ENCODE peak calls at places on chromosomes 7 and 10, in seven cellular contexts. E is GM12878, F is HCT116, Y is testis, Z is heart left ventricle, Q is A549, R is Peyer's patch. P is an unnamed sample.

GRCh38 chr10:12586724-12587123 is 237.4 kb downstream of the CAMK1D start:
- DNase-seq in R (no peak), Q (no peak), Z (no peak), E (no peak), F (no peak), Y (no peak), P (no peak)

GRCh38 chr7:92134271-92135099 is at the start of gene CYP51A1:
- DNase-seq in F (peak; percentile 90), E (peak; percentile 76), Y (peak; percentile 97), Z (peak; percentile 94), R (peak; percentile 97), Q (peak; percentile 89), P (peak; percentile 92)

GRCh38 chr10:119871881-119872609 is 598 bp downstream of the MCMBP start:
- DNase-seq in F (peak; percentile 51), Y (peak; percentile 62), E (no peak), R (peak; percentile 82), Q (no peak), Z (peak; percentile 62), P (peak; percentile 86)

GRCh38 chr7:41940760-41941343 is 238.0 kb upstream of the INHBA start:
- DNase-seq in E (peak; percentile 25), F (peak; percentile 32), Q (peak; percentile 59), R (no peak), Y (peak; percentile 80), Z (peak; percentile 61), P (peak; percentile 72)

GRCh38 chr10:30591249-30591670 is 38.3 kb downstream of the LYZL2 start:
- DNase-seq in F (peak; percentile 37), E (no peak), Q (peak; percentile 48), Z (no peak), R (no peak), Y (peak; percentile 43), P (peak; percentile 25)

GRCh38 chr10:19749185-19749729 is 67.0 kb upstream of the PLXDC2 start:
- DNase-seq in R (no peak), F (no peak), Z (no peak), Q (no peak), Y (no peak), E (no peak), P (no peak)

GRCh38 chr7:7534031-7534430 is 1.6 kb downstream of the COL28A1 start:
- DNase-seq in R (no peak), Z (no peak), F (no peak), Q (no peak), E (no peak), Y (no peak), P (no peak)

GRCh38 chr7:84294907-84295455 is 100.4 kb upstream of the SEMA3A start:
- DNase-seq in Z (no peak), Q (no peak), R (no peak), F (no peak), E (no peak), Y (no peak), P (no peak)

GRCh38 chr10:100999742-101000601 is at the start of gene LZTS2:
- DNase-seq in R (no peak), E (no peak), F (no peak), Z (peak; percentile 60), Y (no peak), Q (no peak), P (peak; percentile 80)

GRCh38 chr10:101000602-101000991 is 989 bp downstream of the LZTS2 start:
- DNase-seq in Y (no peak), Q (no peak), E (no peak), F (no peak), Z (no peak), R (no peak), P (no peak)

GRCh38 chr10:101001225-101002035 is 1.8 kb downstream of the LZTS2 start:
- DNase-seq in Z (peak; percentile 95), Q (no peak), E (no peak), Y (peak; percentile 92), R (peak; percentile 67), F (no peak), P (peak; percentile 74)

GRCh38 chr10:101003639-101004206 is 4.1 kb downstream of the LZTS2 start:
- DNase-seq in F (no peak), Q (no peak), Y (no peak), R (no peak), E (no peak), Z (no peak), P (no peak)

DNA sequence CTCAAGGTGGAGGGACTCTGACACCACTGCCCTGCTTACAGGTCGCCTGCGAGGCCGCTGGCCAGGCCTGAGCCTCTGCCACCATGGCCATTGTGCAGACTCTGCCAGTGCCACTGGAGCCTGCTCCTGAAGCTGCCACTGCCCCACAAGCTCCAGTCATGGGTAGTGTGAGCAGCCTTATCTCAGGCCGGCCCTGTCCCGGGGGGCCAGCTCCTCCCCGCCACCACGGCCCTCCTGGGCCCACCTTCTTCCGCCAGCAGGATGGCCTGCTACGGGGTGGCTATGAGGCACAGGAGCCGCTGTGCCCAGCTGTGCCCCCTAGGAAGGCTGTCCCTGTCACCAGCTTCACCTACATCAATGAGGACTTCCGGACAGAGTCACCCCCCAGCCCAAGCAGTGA is 2.8 kb downstream of the LZTS2 start:
- DNase-seq in E (no peak), F (no peak), Q (no peak), Z (no peak), R (no peak), Y (no peak), P (no peak)
- H3K27ac ChIP-seq in E (no peak overlapping the region), F (peak overlapping the region; percentile 14), Q (no peak overlapping the region), Z (peak overlapping the region; percentile 99), R (peak overlapping the region; percentile 100), Y (peak overlapping the region; percentile 96), P (peak overlapping the region; percentile 99)

GRCh38 chr10:13586676-13587355 is at the start of gene PRPF18:
- DNase-seq in E (peak; percentile 76), Z (peak; percentile 95), R (peak; percentile 92), Q (peak; percentile 98), Y (peak; percentile 97), F (peak; percentile 92), P (peak; percentile 96)
- TF ChIP-seq POLR2A in E (peak; percentile 87), Z (no peak), R (peak; percentile 30), Q (peak; percentile 63), Y (no peak), F (peak; percentile 58), P (peak; percentile 43)

GRCh38 chr7:27098493-27099223 is 2.9 kb upstream of the HOXA1 start:
- DNase-seq in R (peak; percentile 74), Z (no peak), F (no peak), E (no peak), Y (no peak), Q (no peak), P (no peak)

GRCh38 chr7:27097686-27098492 is 2.1 kb upstream of the HOXA1 start:
- DNase-seq in Z (no peak), Y (no peak), R (peak; percentile 61), Q (no peak), E (no peak), F (no peak), P (no peak)

GRCh38 chr7:27095897-27096755 is at the start of gene HOXA1:
- DNase-seq in Q (peak; percentile 99), R (peak; percentile 92), Y (peak; percentile 74), Z (peak; percentile 54), E (peak; percentile 48), F (peak; percentile 80), P (peak; percentile 31)

GRCh38 chr7:27095050-27095896 is 527 bp downstream of the HOXA1 start:
- DNase-seq in Q (no peak), Z (no peak), E (no peak), R (peak; percentile 52), F (no peak), Y (no peak), P (no peak)

GRCh38 chr7:27096756-27097514 is 1.1 kb upstream of the HOXA1 start:
- DNase-seq in Q (no peak), F (no peak), Y (no peak), E (no peak), Z (no peak), R (peak; percentile 69), P (no peak)
- H3K27ac ChIP-seq in Q (peak overlapping the region; percentile 93), F (peak overlapping the region; percentile 77), Y (no peak overlapping the region), E (no peak overlapping the region), Z (peak overlapping the region; percentile 92), R (peak overlapping the region; percentile 93), P (peak overlapping the region; percentile 69)

DNA sequence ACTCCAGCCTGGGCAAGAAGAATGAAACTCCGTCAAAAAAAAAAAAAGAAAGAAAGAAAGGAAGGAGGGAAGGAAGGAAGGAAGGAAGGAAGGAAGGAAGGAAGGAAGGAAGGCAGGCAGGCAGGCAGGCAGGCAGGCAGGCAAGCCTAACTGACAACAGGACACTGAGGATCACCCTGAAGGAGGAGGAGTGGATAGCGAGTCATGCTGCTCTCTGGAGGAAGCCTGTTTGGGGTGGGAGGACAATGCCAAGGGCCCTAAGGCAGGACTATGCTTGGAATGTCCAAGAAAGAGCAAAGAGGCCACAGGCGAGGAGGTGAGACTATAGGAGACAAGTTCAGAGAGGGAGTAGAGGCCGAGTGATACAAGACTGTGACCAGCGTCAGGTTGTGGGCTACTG is 107.0 kb upstream of the PARD3 start:
- DNase-seq in Y (no peak), Z (no peak), E (no peak), F (no peak), Q (no peak), R (no peak), P (no peak)
- TF ChIP-seq POLR2A in Y (no peak), Z (no peak), E (no peak), F (no peak), Q (no peak), R (no peak), P (no peak)

GRCh38 chr10:96596422-96597407 is 9.9 kb upstream of the TM9SF3 start:
- DNase-seq in R (no peak), F (no peak), Z (no peak), E (no peak), Q (no peak), Y (no peak), P (no peak)
- H3K27ac ChIP-seq in R (no peak overlapping the region), F (no peak overlapping the region), Z (no peak overlapping the region), E (no peak overlapping the region), Q (no peak overlapping the region), Y (no peak overlapping the region), P (no peak overlapping the region)

P was measured in thyroid gland.